ENCODE peak calls at places on chromosome X, in four cellular contexts. One of them, this sample, is unnamed.

GRCh38 chrX:75155454-75155829 is 641 bp downstream of the ABCB7 start:
- DNase-seq in transverse colon: no peak
- DNase-seq in adrenal gland: no peak
- DNase-seq in K562: peak; percentile 11
- DNase-seq in this sample: no peak

GRCh38 chrX:80513620-80514019 is 93.4 kb downstream of the TENT5D start:
- DNase-seq in transverse colon: no peak
- DNase-seq in adrenal gland: no peak
- DNase-seq in K562: no peak
- DNase-seq in this sample: no peak

GRCh38 chrX:78074088-78074487 is 30.0 kb upstream of the PGK1 start:
- DNase-seq in transverse colon: no peak
- DNase-seq in adrenal gland: no peak
- DNase-seq in K562: no peak
- DNase-seq in this sample: no peak

GRCh38 chrX:8668797-8669196 is 63.1 kb downstream of the ANOS1 start:
- DNase-seq in transverse colon: no peak
- DNase-seq in adrenal gland: no peak
- DNase-seq in K562: no peak
- DNase-seq in this sample: no peak

GRCh38 chrX:10117864-10118377 is 38.9 kb upstream of the CLCN4 start:
- DNase-seq in transverse colon: no peak
- DNase-seq in adrenal gland: no peak
- DNase-seq in K562: no peak
- DNase-seq in this sample: no peak

GRCh38 chrX:23898412-23898959 is 9.3 kb downstream of the APOO start:
- DNase-seq in transverse colon: no peak
- DNase-seq in adrenal gland: no peak
- DNase-seq in K562: no peak
- DNase-seq in this sample: no peak

GRCh38 chrX:68232206-68232605 is 201.1 kb downstream of the OPHN1 start:
- DNase-seq in transverse colon: no peak
- DNase-seq in adrenal gland: no peak
- DNase-seq in K562: no peak
- DNase-seq in this sample: no peak

GRCh38 chrX:120251471-120252011 is 929 bp downstream of the ZBTB33 start:
- DNase-seq in transverse colon: peak; percentile 33
- DNase-seq in adrenal gland: peak; percentile 40
- DNase-seq in K562: peak; percentile 61
- DNase-seq in this sample: peak; percentile 20

GRCh38 chrX:70176938-70177533 is at the start of gene DGAT2L6:
- DNase-seq in transverse colon: no peak
- DNase-seq in adrenal gland: no peak
- DNase-seq in K562: peak; percentile 45
- DNase-seq in this sample: no peak

GRCh38 chrX:77527233-77528001 is 80.2 kb downstream of the FGF16 start:
- DNase-seq in transverse colon: no peak
- DNase-seq in adrenal gland: peak; percentile 41
- DNase-seq in K562: peak; percentile 74
- DNase-seq in this sample: peak; percentile 7

GRCh38 chrX:147803948-147804347 is 107.8 kb upstream of the FMR1 start:
- DNase-seq in transverse colon: no peak
- DNase-seq in adrenal gland: no peak
- DNase-seq in K562: no peak
- DNase-seq in this sample: peak; percentile 8

GRCh38 chrX:67563469-67564448 is 19.9 kb downstream of the AR start:
- DNase-seq in transverse colon: no peak
- DNase-seq in adrenal gland: no peak
- DNase-seq in K562: no peak
- DNase-seq in this sample: peak; percentile 19

GRCh38 chrX:81195712-81196111 is 6.0 kb downstream of the HMGN5 start:
- DNase-seq in transverse colon: peak; percentile 57
- DNase-seq in adrenal gland: peak; percentile 57
- DNase-seq in K562: peak; percentile 25
- DNase-seq in this sample: peak; percentile 52

GRCh38 chrX:103733017-103733416 is 22.3 kb downstream of the TMEM31 start:
- DNase-seq in transverse colon: no peak
- DNase-seq in adrenal gland: no peak
- DNase-seq in K562: no peak
- DNase-seq in this sample: no peak

GRCh38 chrX:69991685-69992084 is 58.1 kb downstream of the AWAT2 start:
- DNase-seq in transverse colon: no peak
- DNase-seq in adrenal gland: no peak
- DNase-seq in K562: no peak
- DNase-seq in this sample: no peak

GRCh38 chrX:133670394-133670793 is 255.1 kb upstream of the GPC4 start:
- DNase-seq in transverse colon: no peak
- DNase-seq in adrenal gland: no peak
- DNase-seq in K562: peak; percentile 33
- DNase-seq in this sample: peak; percentile 41

GRCh38 chrX:10233173-10233572 is 76.4 kb downstream of the CLCN4 start:
- DNase-seq in transverse colon: no peak
- DNase-seq in adrenal gland: no peak
- DNase-seq in K562: no peak
- DNase-seq in this sample: no peak

GRCh38 chrX:69236641-69237040 is 71.4 kb upstream of the PJA1 start:
- DNase-seq in transverse colon: no peak
- DNase-seq in adrenal gland: no peak
- DNase-seq in K562: no peak
- DNase-seq in this sample: no peak

GRCh38 chrX:71493111-71493613 is 39.7 kb upstream of the OGT start:
- DNase-seq in transverse colon: peak; percentile 9
- DNase-seq in adrenal gland: peak; percentile 22
- DNase-seq in K562: no peak
- DNase-seq in this sample: peak; percentile 30

GRCh38 chrX:47264507-47265173 is 31.8 kb downstream of the USP11 start:
- DNase-seq in transverse colon: no peak
- DNase-seq in adrenal gland: no peak
- DNase-seq in K562: peak; percentile 11
- DNase-seq in this sample: no peak

GRCh38 chrX:21509912-21510311 is 135.7 kb downstream of the CNKSR2 start:
- DNase-seq in transverse colon: no peak
- DNase-seq in adrenal gland: no peak
- DNase-seq in K562: no peak
- DNase-seq in this sample: no peak

GRCh38 chrX:57652705-57653104 is 27.4 kb downstream of the NLRP2B start:
- DNase-seq in transverse colon: no peak
- DNase-seq in adrenal gland: no peak
- DNase-seq in K562: no peak
- DNase-seq in this sample: no peak

GRCh38 chrX:50812995-50813842 is 775 bp downstream of the SHROOM4 start:
- DNase-seq in transverse colon: peak; percentile 25
- DNase-seq in adrenal gland: peak; percentile 33
- DNase-seq in K562: no peak
- DNase-seq in this sample: peak; percentile 49

GRCh38 chrX:65837875-65838549 is 170.6 kb downstream of the MSN start:
- DNase-seq in transverse colon: no peak
- DNase-seq in adrenal gland: no peak
- DNase-seq in K562: no peak
- DNase-seq in this sample: no peak

GRCh38 chrX:118066867-118067515 is 49.6 kb downstream of the KLHL13 start:
- DNase-seq in transverse colon: no peak
- DNase-seq in adrenal gland: no peak
- DNase-seq in K562: no peak
- DNase-seq in this sample: no peak

GRCh38 chrX:53088136-53088974 is 5.6 kb upstream of the KANTR start:
- DNase-seq in transverse colon: peak; percentile 84
- DNase-seq in adrenal gland: peak; percentile 89
- DNase-seq in K562: no peak
- DNase-seq in this sample: peak; percentile 87

GRCh38 chrX:78574306-78574705 is 84.8 kb downstream of the RTL3 start:
- DNase-seq in transverse colon: peak; percentile 38
- DNase-seq in adrenal gland: no peak
- DNase-seq in K562: no peak
- DNase-seq in this sample: no peak

GRCh38 chrX:96435636-96436035 is 249.0 kb upstream of the DIAPH2 start:
- DNase-seq in transverse colon: no peak
- DNase-seq in adrenal gland: no peak
- DNase-seq in K562: no peak
- DNase-seq in this sample: no peak

GRCh38 chrX:71143508-71143907 is 1.1 kb upstream of the NLGN3 start:
- DNase-seq in transverse colon: peak; percentile 15
- DNase-seq in adrenal gland: peak; percentile 77
- DNase-seq in K562: no peak
- DNase-seq in this sample: peak; percentile 49

GRCh38 chrX:154466907-154467306 is 8.8 kb downstream of the PLXNA3 start:
- DNase-seq in transverse colon: no peak
- DNase-seq in adrenal gland: no peak
- DNase-seq in K562: no peak
- DNase-seq in this sample: no peak
- H3K36me3 ChIP-seq in transverse colon: no peaks in the 10 kb centered on the region
- H3K36me3 ChIP-seq in adrenal gland: no peaks in the 10 kb centered on the region
- H3K36me3 ChIP-seq in K562: peaks cover 86% of the 10 kb centered on the region
- H3K36me3 ChIP-seq in this sample: no peaks in the 10 kb centered on the region

GRCh38 chrX:132206259-132206658 is 13.0 kb downstream of the RAP2C start:
- DNase-seq in transverse colon: no peak
- DNase-seq in adrenal gland: no peak
- DNase-seq in K562: no peak
- DNase-seq in this sample: no peak

GRCh38 chrX:132209527-132209926 is 9.7 kb downstream of the RAP2C start:
- DNase-seq in transverse colon: no peak
- DNase-seq in adrenal gland: no peak
- DNase-seq in K562: no peak
- DNase-seq in this sample: no peak

GRCh38 chrX:132204629-132205028 is 14.6 kb downstream of the RAP2C start:
- DNase-seq in transverse colon: no peak
- DNase-seq in adrenal gland: no peak
- DNase-seq in K562: no peak
- DNase-seq in this sample: no peak

GRCh38 chrX:132207996-132208395 is 11.3 kb downstream of the RAP2C start:
- DNase-seq in transverse colon: no peak
- DNase-seq in adrenal gland: no peak
- DNase-seq in K562: no peak
- DNase-seq in this sample: no peak

DNA sequence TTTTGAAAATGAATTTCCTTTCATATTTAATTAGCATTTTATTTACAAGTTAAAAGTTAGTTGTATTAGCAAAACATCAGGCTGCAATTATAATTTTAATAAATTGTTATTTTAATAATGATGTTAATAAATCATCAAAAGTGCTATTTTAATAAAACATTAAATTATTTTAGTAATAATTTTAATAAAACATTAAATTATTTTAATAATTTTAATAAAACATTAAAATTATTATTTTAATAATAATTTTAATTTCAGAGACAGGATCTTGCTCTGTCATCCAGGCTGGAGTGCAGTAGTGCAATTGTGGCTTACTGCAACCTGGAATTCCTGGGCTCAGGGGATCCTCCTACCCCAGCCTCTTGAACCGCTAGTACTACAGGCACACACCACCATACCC is 10.8 kb downstream of the RAP2C start:
- DNase-seq in transverse colon: no peak
- DNase-seq in adrenal gland: no peak
- DNase-seq in K562: no peak
- DNase-seq in this sample: no peak
- TF ChIP-seq POLR2A in transverse colon: no peak
- TF ChIP-seq POLR2A in adrenal gland: no peak
- TF ChIP-seq POLR2A in K562: no peak
- TF ChIP-seq POLR2A in this sample: no peak

GRCh38 chrX:150371877-150372276 is 8.8 kb downstream of the MAMLD1 start:
- DNase-seq in transverse colon: no peak
- DNase-seq in adrenal gland: no peak
- DNase-seq in K562: no peak
- DNase-seq in this sample: no peak
- H3K27ac ChIP-seq in transverse colon: peak overlapping the region; percentile 66
- H3K27ac ChIP-seq in adrenal gland: no peak overlapping the region
- H3K27ac ChIP-seq in K562: no peak overlapping the region
- H3K27ac ChIP-seq in this sample: no peak overlapping the region

GRCh38 chrX:54931107-54931506 is 10.5 kb downstream of the TRO start:
- DNase-seq in transverse colon: no peak
- DNase-seq in adrenal gland: no peak
- DNase-seq in K562: no peak
- DNase-seq in this sample: no peak
- H3K36me3 ChIP-seq in transverse colon: no peaks in the 10 kb centered on the region
- H3K36me3 ChIP-seq in adrenal gland: no peaks in the 10 kb centered on the region
- H3K36me3 ChIP-seq in K562: no peaks in the 10 kb centered on the region
- H3K36me3 ChIP-seq in this sample: no peaks in the 10 kb centered on the region

GRCh38 chrX:129523076-129524055 is at the start of gene SMARCA1:
- DNase-seq in transverse colon: peak; percentile 17
- DNase-seq in adrenal gland: peak; percentile 73
- DNase-seq in K562: peak; percentile 24
- DNase-seq in this sample: peak; percentile 57
- TF ChIP-seq POLR2A in transverse colon: no peak
- TF ChIP-seq POLR2A in adrenal gland: peak; percentile 41
- TF ChIP-seq POLR2A in K562: no peak
- TF ChIP-seq POLR2A in this sample: peak; percentile 62